ENCODE peak calls at places on chromosomes 1 and 21, in seven cellular contexts. L is stomach, J is choroid plexus epithelial cell, O is fibroblast of mammary gland, C is fibroblast of pulmonary artery, V is bronchial epithelial cell, F is SK-N-SH. K is an unnamed sample.

GRCh38 chr1:155079210-155079486 is 511 bp downstream of the EFNA3 start:
- DNase-seq in L (no peak), J (no peak), O (no peak), C (no peak), V (no peak), F (no peak), K (no peak)

GRCh38 chr1:236065509-236066005 is 667 bp upstream of the NID1 start:
- DNase-seq in L (no peak), J (no peak), O (no peak), C (no peak), V (no peak), F (no peak), K (no peak)

GRCh38 chr1:1968767-1969504 is 34.6 kb downstream of the CFAP74 start:
- DNase-seq in L (no peak), J (no peak), O (no peak), C (no peak), V (peak), F (no peak), K (no peak)

GRCh38 chr21:33212159-33212851 is 17.4 kb upstream of the IFNAR2 start:
- DNase-seq in L (no peak), J (peak), O (peak), C (peak), V (peak), F (no peak), K (no peak)

GRCh38 chr1:209673631-209674417 is 1.4 kb upstream of the G0S2 start:
- DNase-seq in L (no peak), J (no peak), O (no peak), C (peak), V (no peak), F (no peak), K (no peak)

GRCh38 chr21:18443686-18444085 is 40.1 kb upstream of the TMPRSS15 start:
- DNase-seq in L (no peak), J (no peak), O (no peak), C (no peak), V (no peak), F (no peak), K (no peak)

GRCh38 chr1:115764541-115764940 is 4.0 kb downstream of the CASQ2 start:
- DNase-seq in L (peak), J (peak), O (peak), C (peak), V (peak), F (peak), K (peak)

GRCh38 chr21:35051287-35051818 is 2.3 kb upstream of the RUNX1 start:
- DNase-seq in L (peak), J (peak), O (peak), C (peak), V (peak), F (no peak), K (peak)

GRCh38 chr1:211648980-211649934 is 26.2 kb downstream of the NEK2 start:
- DNase-seq in L (peak), J (peak), O (peak), C (peak), V (no peak), F (peak), K (peak)

GRCh38 chr1:116448785-116449385 is 75.8 kb downstream of the ATP1A1 start:
- DNase-seq in L (no peak), J (peak), O (peak), C (peak), V (peak), F (no peak), K (no peak)

GRCh38 chr1:160550572-160551034 is 27.5 kb upstream of the SLAMF6 start:
- DNase-seq in L (no peak), J (no peak), O (no peak), C (no peak), V (no peak), F (no peak), K (no peak)

GRCh38 chr1:214551436-214552173 is at the start of gene PTPN14:
- DNase-seq in L (peak), J (peak), O (peak), C (peak), V (peak), F (peak), K (peak)

GRCh38 chr21:17742181-17742580 is 77.0 kb downstream of the C21orf91 start:
- DNase-seq in L (no peak), J (no peak), O (no peak), C (no peak), V (peak), F (no peak), K (peak)

GRCh38 chr1:45864765-45865164 is 61.4 kb downstream of the MAST2 start:
- DNase-seq in L (no peak), J (peak), O (peak), C (peak), V (peak), F (no peak), K (no peak)

GRCh38 chr21:30487336-30487735 is at the start of gene KRTAP19-2:
- DNase-seq in L (no peak), J (no peak), O (no peak), C (no peak), V (no peak), F (no peak), K (no peak)

GRCh38 chr1:145702052-145702451 is 5.1 kb downstream of the PDZK1 start:
- DNase-seq in L (no peak), J (no peak), O (no peak), C (no peak), V (no peak), F (no peak), K (no peak)

GRCh38 chr1:28740118-28740517 is 3.4 kb downstream of the YTHDF2 start:
- DNase-seq in L (no peak), J (no peak), O (no peak), C (no peak), V (peak), F (no peak), K (no peak)

GRCh38 chr1:203327684-203328457 is 22.6 kb downstream of the BTG2 start:
- DNase-seq in L (peak), J (peak), O (peak), C (peak), V (peak), F (peak), K (peak)

GRCh38 chr1:5271264-5271663 is 616.9 kb downstream of the AJAP1 start:
- DNase-seq in L (no peak), J (no peak), O (no peak), C (no peak), V (no peak), F (no peak), K (no peak)

GRCh38 chr1:150876111-150876434 is 326 bp downstream of the ARNT start:
- DNase-seq in L (peak), J (peak), O (peak), C (peak), V (peak), F (no peak), K (peak)

GRCh38 chr1:160179336-160179735 is 11.0 kb upstream of the CASQ1 start:
- DNase-seq in L (no peak), J (no peak), O (no peak), C (no peak), V (no peak), F (no peak), K (no peak)

GRCh38 chr1:22860414-22860800 is 112.3 kb downstream of the LACTBL1 start:
- DNase-seq in L (no peak), J (no peak), O (no peak), C (no peak), V (no peak), F (no peak), K (no peak)

GRCh38 chr1:243846761-243847160 is 3.3 kb downstream of the AKT3 start:
- DNase-seq in L (no peak), J (no peak), O (no peak), C (no peak), V (no peak), F (no peak), K (no peak)

GRCh38 chr1:10082785-10083479 is 50.2 kb downstream of the UBE4B start:
- DNase-seq in L (no peak), J (peak), O (peak), C (peak), V (peak), F (no peak), K (no peak)

GRCh38 chr1:185561629-185562028 is 172.6 kb upstream of the HMCN1 start:
- DNase-seq in L (no peak), J (peak), O (no peak), C (peak), V (no peak), F (no peak), K (no peak)

GRCh38 chr1:162497104-162497722 is 405 bp upstream of the UHMK1 start:
- DNase-seq in L (no peak), J (no peak), O (no peak), C (no peak), V (no peak), F (no peak), K (no peak)

GRCh38 chr1:156108664-156109241 is 5.8 kb upstream of the LMNA start:
- DNase-seq in L (no peak), J (no peak), O (peak), C (no peak), V (no peak), F (no peak), K (no peak)

GRCh38 chr1:95084317-95085176 is 11.8 kb upstream of the ALG14 start:
- DNase-seq in L (no peak), J (peak), O (peak), C (peak), V (peak), F (peak), K (peak)

GRCh38 chr1:78277253-78277652 is 213.5 kb upstream of the PTGFR start:
- DNase-seq in L (no peak), J (peak), O (peak), C (peak), V (peak), F (no peak), K (peak)

GRCh38 chr1:154557248-154557938 is 1.1 kb downstream of the UBE2Q1 start:
- DNase-seq in L (no peak), J (no peak), O (no peak), C (no peak), V (peak), F (no peak), K (no peak)

GRCh38 chr1:225776294-225776693 is 1.3 kb upstream of the SRP9 start:
- DNase-seq in L (no peak), J (no peak), O (no peak), C (no peak), V (no peak), F (no peak), K (no peak)

GRCh38 chr1:18922319-18922726 is 20.0 kb upstream of the ALDH4A1 start:
- DNase-seq in L (peak), J (peak), O (peak), C (peak), V (peak), F (no peak), K (no peak)

GRCh38 chr1:186985889-186986491 is 157.2 kb downstream of the PLA2G4A start:
- DNase-seq in L (no peak), J (peak), O (peak), C (peak), V (peak), F (peak), K (peak)

DNA sequence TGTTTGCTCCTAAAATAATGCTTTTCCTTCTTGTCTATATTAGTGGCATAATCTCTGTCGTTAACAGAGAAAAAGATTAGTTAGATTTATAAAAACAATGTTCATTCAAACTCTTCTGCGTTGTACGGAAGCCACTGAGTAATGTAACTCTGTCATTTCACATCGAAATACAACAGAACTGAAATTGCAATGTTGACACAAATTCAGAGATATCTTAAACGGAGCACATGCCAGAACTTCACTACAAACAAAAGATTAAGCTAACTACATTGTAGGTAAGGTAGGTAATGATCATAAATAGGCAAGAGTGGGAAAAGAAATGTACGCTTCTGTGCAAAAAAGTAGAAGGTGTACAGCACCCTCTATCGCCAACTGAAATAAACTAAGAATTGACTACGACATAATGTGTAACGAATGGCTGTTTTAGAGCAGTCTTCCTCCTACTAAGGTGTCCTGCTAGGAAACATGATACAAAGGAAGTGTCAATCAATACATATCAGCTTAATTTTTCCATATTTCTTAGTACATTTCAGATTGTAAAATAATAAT is 56.6 kb downstream of the PCNX2 start:
- DNase-seq in L (no peak), J (peak), O (no peak), C (peak), V (no peak), F (no peak), K (no peak)
- TF ChIP-seq CTCF in L (no peak), J (peak), O (no peak), C (peak), V (no peak), F (no peak), K (no peak)

GRCh38 chr1:234405676-234406075 is 32.4 kb downstream of the COA6 start:
- DNase-seq in L (no peak), J (no peak), O (no peak), C (no peak), V (no peak), F (no peak), K (no peak)

GRCh38 chr1:234408757-234409156 is 35.5 kb downstream of the COA6 start:
- DNase-seq in L (no peak), J (no peak), O (no peak), C (no peak), V (no peak), F (no peak), K (no peak)

GRCh38 chr1:234412830-234413229 is 39.6 kb downstream of the COA6 start:
- DNase-seq in L (no peak), J (no peak), O (no peak), C (no peak), V (no peak), F (no peak), K (no peak)

GRCh38 chr1:234406871-234407270 is 33.6 kb downstream of the COA6 start:
- DNase-seq in L (no peak), J (no peak), O (no peak), C (no peak), V (no peak), F (no peak), K (no peak)

GRCh38 chr1:234409328-234409727 is 36.1 kb downstream of the COA6 start:
- DNase-seq in L (no peak), J (peak), O (no peak), C (no peak), V (no peak), F (peak), K (no peak)
- TF ChIP-seq CTCF in L (no peak), J (peak), O (peak), C (no peak), V (no peak), F (peak), K (no peak)

GRCh38 chr1:112925015-112925414 is 31.0 kb downstream of the SLC16A1 start:
- DNase-seq in L (no peak), J (no peak), O (no peak), C (no peak), V (no peak), F (no peak), K (no peak)
- TF ChIP-seq CTCF in L (no peak), J (peak), O (no peak), C (peak), V (no peak), F (peak), K (no peak)

GRCh38 chr1:37487619-37487984 is 13.2 kb downstream of the ZC3H12A start:
- DNase-seq in L (no peak), J (no peak), O (no peak), C (no peak), V (no peak), F (no peak), K (no peak)
- TF ChIP-seq CTCF in L (no peak), J (no peak), O (no peak), C (no peak), V (no peak), F (no peak), K (no peak)